ENCODE peak calls at places on chromosomes 1 and 21, in eight cellular contexts. One of them, this sample, is unnamed.

GRCh38 chr21:29215709-29216108 is 83.0 kb upstream of the BACH1 start:
- DNase-seq in stomach: no peak
- DNase-seq in AG10803: peak
- DNase-seq in fibroblast of mammary gland: peak
- DNase-seq in HCT116: no peak
- DNase-seq in Calu3: no peak
- DNase-seq in heart left ventricle: no peak
- DNase-seq in CD8-positive, alpha-beta T cell: no peak
- DNase-seq in this sample: peak

GRCh38 chr1:8858888-8859706 is 19.4 kb downstream of the ENO1 start:
- DNase-seq in AG10803: peak
- DNase-seq in HCT116: no peak
- DNase-seq in CD8-positive, alpha-beta T cell: no peak
- DNase-seq in Calu3: peak
- DNase-seq in heart left ventricle: no peak
- DNase-seq in stomach: peak
- DNase-seq in fibroblast of mammary gland: peak
- DNase-seq in this sample: no peak

GRCh38 chr1:119870917-119871486 is 25.3 kb downstream of the ADAM30 start:
- DNase-seq in stomach: peak
- DNase-seq in HCT116: peak
- DNase-seq in heart left ventricle: peak
- DNase-seq in Calu3: peak
- DNase-seq in CD8-positive, alpha-beta T cell: peak
- DNase-seq in fibroblast of mammary gland: peak
- DNase-seq in AG10803: peak
- DNase-seq in this sample: peak

GRCh38 chr1:7149080-7149838 is 364.0 kb downstream of the CAMTA1 start:
- DNase-seq in CD8-positive, alpha-beta T cell: no peak
- DNase-seq in Calu3: peak
- DNase-seq in fibroblast of mammary gland: no peak
- DNase-seq in HCT116: no peak
- DNase-seq in AG10803: peak
- DNase-seq in heart left ventricle: peak
- DNase-seq in stomach: peak
- DNase-seq in this sample: no peak

GRCh38 chr1:90370696-90371095 is 346.4 kb downstream of the BARHL2 start:
- DNase-seq in fibroblast of mammary gland: peak
- DNase-seq in Calu3: no peak
- DNase-seq in HCT116: no peak
- DNase-seq in stomach: no peak
- DNase-seq in AG10803: peak
- DNase-seq in CD8-positive, alpha-beta T cell: no peak
- DNase-seq in heart left ventricle: no peak
- DNase-seq in this sample: no peak

GRCh38 chr1:18118078-18118477 is 10.5 kb downstream of the IGSF21 start:
- DNase-seq in HCT116: no peak
- DNase-seq in CD8-positive, alpha-beta T cell: no peak
- DNase-seq in heart left ventricle: peak
- DNase-seq in AG10803: no peak
- DNase-seq in Calu3: no peak
- DNase-seq in stomach: no peak
- DNase-seq in fibroblast of mammary gland: no peak
- DNase-seq in this sample: no peak

GRCh38 chr1:168618351-168618750 is 41.9 kb downstream of the XCL1 start:
- DNase-seq in CD8-positive, alpha-beta T cell: no peak
- DNase-seq in heart left ventricle: no peak
- DNase-seq in AG10803: no peak
- DNase-seq in HCT116: no peak
- DNase-seq in Calu3: no peak
- DNase-seq in fibroblast of mammary gland: no peak
- DNase-seq in stomach: no peak
- DNase-seq in this sample: no peak

GRCh38 chr1:175887521-175887920 is 144.1 kb upstream of the TNR start:
- DNase-seq in heart left ventricle: no peak
- DNase-seq in fibroblast of mammary gland: no peak
- DNase-seq in AG10803: no peak
- DNase-seq in CD8-positive, alpha-beta T cell: no peak
- DNase-seq in Calu3: no peak
- DNase-seq in HCT116: no peak
- DNase-seq in stomach: no peak
- DNase-seq in this sample: no peak

GRCh38 chr21:15826147-15826780 is 96.5 kb downstream of the USP25 start:
- DNase-seq in heart left ventricle: peak
- DNase-seq in fibroblast of mammary gland: peak
- DNase-seq in HCT116: peak
- DNase-seq in Calu3: peak
- DNase-seq in stomach: no peak
- DNase-seq in CD8-positive, alpha-beta T cell: no peak
- DNase-seq in AG10803: peak
- DNase-seq in this sample: no peak

GRCh38 chr1:244180256-244180655 is 129.2 kb downstream of the ZBTB18 start:
- DNase-seq in heart left ventricle: no peak
- DNase-seq in stomach: no peak
- DNase-seq in HCT116: no peak
- DNase-seq in AG10803: no peak
- DNase-seq in CD8-positive, alpha-beta T cell: no peak
- DNase-seq in Calu3: no peak
- DNase-seq in fibroblast of mammary gland: peak
- DNase-seq in this sample: peak

GRCh38 chr1:245156041-245156735 is 1.4 kb downstream of the KIF26B start:
- DNase-seq in CD8-positive, alpha-beta T cell: peak
- DNase-seq in AG10803: peak
- DNase-seq in fibroblast of mammary gland: peak
- DNase-seq in stomach: peak
- DNase-seq in heart left ventricle: peak
- DNase-seq in Calu3: peak
- DNase-seq in HCT116: peak
- DNase-seq in this sample: peak

DNA sequence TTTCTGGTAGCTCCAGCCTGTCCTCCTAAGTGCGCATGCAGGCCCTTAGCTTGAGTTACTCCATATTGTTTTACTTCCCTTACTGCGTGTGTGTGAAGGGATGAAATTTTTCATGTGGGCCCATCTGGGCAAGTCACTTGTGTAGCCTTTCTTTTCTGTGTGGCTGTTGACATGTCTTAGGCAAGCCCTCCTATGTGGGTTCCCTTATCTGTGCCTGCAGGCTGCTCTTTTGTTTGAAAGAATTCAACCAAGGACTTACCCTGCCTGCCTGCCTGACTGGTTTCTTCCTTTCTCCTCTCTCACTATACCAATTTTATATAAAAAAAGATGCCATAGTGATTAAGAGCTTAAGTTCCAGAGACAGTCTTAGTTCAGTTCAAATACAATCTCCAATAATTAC is 249.3 kb downstream of the ATG4C start:
- DNase-seq in Calu3: no peak
- DNase-seq in fibroblast of mammary gland: no peak
- DNase-seq in AG10803: no peak
- DNase-seq in HCT116: no peak
- DNase-seq in heart left ventricle: no peak
- DNase-seq in CD8-positive, alpha-beta T cell: no peak
- DNase-seq in stomach: no peak
- DNase-seq in this sample: no peak
- TF ChIP-seq CTCF in Calu3: no peak
- TF ChIP-seq CTCF in fibroblast of mammary gland: no peak
- TF ChIP-seq CTCF in AG10803: no peak
- TF ChIP-seq CTCF in HCT116: no peak
- TF ChIP-seq CTCF in heart left ventricle: no peak
- TF ChIP-seq CTCF in CD8-positive, alpha-beta T cell: no peak
- TF ChIP-seq CTCF in stomach: no peak
- TF ChIP-seq CTCF in this sample: no peak

GRCh38 chr1:46181343-46182260 is 5.3 kb upstream of the P3R3URF start:
- DNase-seq in heart left ventricle: no peak
- DNase-seq in fibroblast of mammary gland: peak
- DNase-seq in HCT116: no peak
- DNase-seq in AG10803: peak
- DNase-seq in Calu3: no peak
- DNase-seq in CD8-positive, alpha-beta T cell: no peak
- DNase-seq in stomach: no peak
- DNase-seq in this sample: peak

GRCh38 chr1:46183119-46183842 is 7.0 kb upstream of the P3R3URF start:
- DNase-seq in CD8-positive, alpha-beta T cell: no peak
- DNase-seq in Calu3: peak
- DNase-seq in HCT116: peak
- DNase-seq in AG10803: peak
- DNase-seq in fibroblast of mammary gland: peak
- DNase-seq in heart left ventricle: peak
- DNase-seq in stomach: peak
- DNase-seq in this sample: peak

GRCh38 chr1:46176211-46176865 is at the start of gene P3R3URF:
- DNase-seq in stomach: no peak
- DNase-seq in AG10803: no peak
- DNase-seq in HCT116: no peak
- DNase-seq in CD8-positive, alpha-beta T cell: no peak
- DNase-seq in Calu3: no peak
- DNase-seq in heart left ventricle: no peak
- DNase-seq in fibroblast of mammary gland: no peak
- DNase-seq in this sample: no peak

GRCh38 chr1:46180082-46180616 is 3.9 kb upstream of the P3R3URF start:
- DNase-seq in HCT116: peak
- DNase-seq in heart left ventricle: no peak
- DNase-seq in AG10803: no peak
- DNase-seq in CD8-positive, alpha-beta T cell: no peak
- DNase-seq in stomach: peak
- DNase-seq in fibroblast of mammary gland: no peak
- DNase-seq in Calu3: peak
- DNase-seq in this sample: peak

DNA sequence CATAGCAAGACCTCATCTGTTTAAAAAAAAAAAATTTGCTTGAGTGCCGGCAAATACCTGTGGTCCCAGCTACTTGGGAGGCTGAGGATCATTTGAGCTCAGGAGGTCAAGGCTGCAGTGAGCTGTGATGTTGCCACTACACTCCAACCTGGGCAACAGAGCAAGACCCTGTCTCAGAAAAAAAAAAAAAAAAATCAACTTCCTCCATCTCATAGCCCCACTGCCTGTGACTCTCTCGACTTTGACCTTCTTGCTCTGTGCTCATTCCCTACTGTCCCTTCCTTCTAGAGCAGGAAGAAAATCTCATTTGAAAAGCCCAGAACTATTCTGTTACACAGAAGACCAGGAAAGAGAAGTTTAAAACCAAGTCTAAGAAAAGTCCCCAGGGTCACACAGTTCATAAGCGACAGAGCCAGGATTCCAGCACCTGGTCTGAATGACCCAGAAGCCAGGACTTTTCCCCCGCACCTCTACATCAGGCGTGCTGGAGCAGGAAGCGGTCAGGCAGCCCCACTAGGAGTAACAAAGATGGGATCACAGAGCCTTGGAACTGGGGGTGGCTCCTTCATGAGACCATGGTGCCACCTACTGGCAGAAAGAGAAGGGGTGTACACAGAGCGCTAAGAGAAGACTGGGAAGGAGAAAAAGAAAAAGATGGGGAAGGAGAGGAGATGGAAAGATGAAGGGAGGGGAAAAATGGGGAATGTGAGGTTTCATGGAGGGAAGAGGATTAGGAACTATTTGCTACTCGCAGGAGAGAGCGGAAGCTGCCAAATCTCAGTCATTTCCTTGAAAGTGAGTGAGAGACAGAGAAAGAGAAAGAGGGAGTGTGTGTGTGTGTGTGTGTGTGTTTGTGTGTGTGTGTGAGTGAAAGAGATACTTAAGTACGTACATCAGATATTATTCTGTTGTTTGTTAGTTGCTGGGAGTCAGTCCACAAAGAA is 3.1 kb upstream of the P3R3URF start:
- DNase-seq in AG10803: peak
- DNase-seq in HCT116: peak
- DNase-seq in fibroblast of mammary gland: peak
- DNase-seq in Calu3: peak
- DNase-seq in stomach: peak
- DNase-seq in heart left ventricle: peak
- DNase-seq in CD8-positive, alpha-beta T cell: peak
- DNase-seq in this sample: peak
- TF ChIP-seq CTCF in AG10803: peak
- TF ChIP-seq CTCF in HCT116: peak
- TF ChIP-seq CTCF in fibroblast of mammary gland: peak
- TF ChIP-seq CTCF in Calu3: peak
- TF ChIP-seq CTCF in stomach: no peak
- TF ChIP-seq CTCF in heart left ventricle: peak
- TF ChIP-seq CTCF in CD8-positive, alpha-beta T cell: peak
- TF ChIP-seq CTCF in this sample: peak

GRCh38 chr1:56147020-56147419 is 432.3 kb downstream of the PLPP3 start:
- DNase-seq in Calu3: no peak
- DNase-seq in HCT116: no peak
- DNase-seq in heart left ventricle: no peak
- DNase-seq in fibroblast of mammary gland: no peak
- DNase-seq in stomach: no peak
- DNase-seq in CD8-positive, alpha-beta T cell: no peak
- DNase-seq in AG10803: no peak
- DNase-seq in this sample: peak

GRCh38 chr1:56147459-56147858 is 431.9 kb downstream of the PLPP3 start:
- DNase-seq in heart left ventricle: no peak
- DNase-seq in Calu3: no peak
- DNase-seq in CD8-positive, alpha-beta T cell: no peak
- DNase-seq in stomach: no peak
- DNase-seq in fibroblast of mammary gland: no peak
- DNase-seq in HCT116: no peak
- DNase-seq in AG10803: no peak
- DNase-seq in this sample: no peak

GRCh38 chr1:56149761-56150160 is 429.6 kb downstream of the PLPP3 start:
- DNase-seq in fibroblast of mammary gland: peak
- DNase-seq in heart left ventricle: no peak
- DNase-seq in stomach: no peak
- DNase-seq in AG10803: peak
- DNase-seq in HCT116: no peak
- DNase-seq in Calu3: no peak
- DNase-seq in CD8-positive, alpha-beta T cell: no peak
- DNase-seq in this sample: peak

GRCh38 chr1:56150441-56151215 is 428.7 kb downstream of the PLPP3 start:
- DNase-seq in AG10803: peak
- DNase-seq in heart left ventricle: no peak
- DNase-seq in Calu3: no peak
- DNase-seq in stomach: no peak
- DNase-seq in fibroblast of mammary gland: peak
- DNase-seq in CD8-positive, alpha-beta T cell: no peak
- DNase-seq in HCT116: no peak
- DNase-seq in this sample: peak

GRCh38 chr1:56148466-56149193 is 430.7 kb downstream of the PLPP3 start:
- DNase-seq in CD8-positive, alpha-beta T cell: no peak
- DNase-seq in stomach: no peak
- DNase-seq in Calu3: no peak
- DNase-seq in heart left ventricle: no peak
- DNase-seq in HCT116: no peak
- DNase-seq in fibroblast of mammary gland: no peak
- DNase-seq in AG10803: no peak
- DNase-seq in this sample: no peak
- TF ChIP-seq CTCF in CD8-positive, alpha-beta T cell: no peak
- TF ChIP-seq CTCF in stomach: no peak
- TF ChIP-seq CTCF in Calu3: no peak
- TF ChIP-seq CTCF in heart left ventricle: peak
- TF ChIP-seq CTCF in HCT116: no peak
- TF ChIP-seq CTCF in fibroblast of mammary gland: peak
- TF ChIP-seq CTCF in AG10803: no peak
- TF ChIP-seq CTCF in this sample: no peak

DNA sequence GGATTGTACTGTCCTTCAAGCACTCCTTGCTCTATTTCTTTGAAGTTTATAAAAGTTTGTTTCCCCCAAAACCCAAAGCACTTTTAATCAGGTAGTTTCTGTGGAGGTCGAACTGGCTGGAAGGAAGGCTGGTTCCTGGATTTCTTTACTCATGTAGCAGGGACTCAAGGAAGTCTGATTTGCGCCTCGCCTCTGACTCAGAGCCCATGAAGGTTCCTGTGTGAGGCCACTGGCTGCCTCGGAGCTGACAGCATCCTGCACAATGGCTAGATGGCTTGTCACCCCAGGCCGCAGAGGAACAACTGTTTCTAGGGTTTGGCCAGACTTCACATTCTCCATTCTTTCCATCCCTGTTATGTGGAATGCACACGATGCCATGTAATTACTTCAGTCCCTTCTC is 39.2 kb upstream of the PRSS38 start:
- DNase-seq in fibroblast of mammary gland: peak
- DNase-seq in stomach: no peak
- DNase-seq in CD8-positive, alpha-beta T cell: no peak
- DNase-seq in heart left ventricle: no peak
- DNase-seq in Calu3: no peak
- DNase-seq in HCT116: no peak
- DNase-seq in AG10803: peak
- DNase-seq in this sample: peak
- TF ChIP-seq CTCF in fibroblast of mammary gland: no peak
- TF ChIP-seq CTCF in stomach: no peak
- TF ChIP-seq CTCF in CD8-positive, alpha-beta T cell: no peak
- TF ChIP-seq CTCF in heart left ventricle: no peak
- TF ChIP-seq CTCF in Calu3: no peak
- TF ChIP-seq CTCF in HCT116: no peak
- TF ChIP-seq CTCF in AG10803: no peak
- TF ChIP-seq CTCF in this sample: no peak

This sample was measured in foreskin fibroblast.